ENCODE peak calls at places on chromosomes 16 and 17, in four cellular contexts. V is colonic mucosa, M is heart right ventricle, I is left ventricle myocardium inferior. P is an unnamed sample.

GRCh38 chr17:80815151-80815561 is 176.5 kb upstream of the CHMP6 start:
- DNase-seq in V (no peak), M (no peak), I (no peak), P (no peak)

GRCh38 chr16:25158401-25158800 is 46.9 kb downstream of the LCMT1 start:
- DNase-seq in V (no peak), M (no peak), I (no peak), P (no peak)

GRCh38 chr16:67100569-67101300 is 9.0 kb upstream of the PHAF1 start:
- DNase-seq in V (no peak), M (no peak), I (no peak), P (no peak)

GRCh38 chr17:4950075-4950756 is 703 bp upstream of the ENO3 start:
- DNase-seq in V (peak; percentile 80), M (peak; percentile 70), I (peak; percentile 78), P (no peak)

GRCh38 chr16:11671676-11672075 is 3.4 kb downstream of the SNN start:
- DNase-seq in V (no peak), M (no peak), I (no peak), P (no peak)

GRCh38 chr16:89410794-89411309 is 79.5 kb downstream of the ANKRD11 start:
- DNase-seq in V (peak; percentile 49), M (peak; percentile 62), I (peak; percentile 55), P (peak; percentile 81)

GRCh38 chr17:7097940-7098339 is 16.7 kb downstream of the ASGR2 start:
- DNase-seq in V (no peak), M (no peak), I (no peak), P (no peak)

GRCh38 chr16:79627092-79627491 is 26.6 kb upstream of the MAF start:
- DNase-seq in V (no peak), M (no peak), I (no peak), P (no peak)

GRCh38 chr17:46038414-46038813 is 39.4 kb downstream of the STH start:
- DNase-seq in V (no peak), M (no peak), I (no peak), P (no peak)

GRCh38 chr17:8693328-8693727 is 51.3 kb downstream of the CCDC42 start:
- DNase-seq in V (no peak), M (no peak), I (no peak), P (no peak)

GRCh38 chr17:57456622-57457021 is 200.3 kb downstream of the MSI2 start:
- DNase-seq in V (no peak), M (no peak), I (no peak), P (peak; percentile 80)

GRCh38 chr17:55577687-55578086 is 66.4 kb upstream of the SMIM36 start:
- DNase-seq in V (no peak), M (no peak), I (peak; percentile 34), P (no peak)

GRCh38 chr17:17054636-17055035 is 12.4 kb downstream of the MPRIP start:
- DNase-seq in V (no peak), M (no peak), I (no peak), P (no peak)

GRCh38 chr16:75058815-75059214 is 57.8 kb downstream of the LDHD start:
- DNase-seq in V (no peak), M (no peak), I (no peak), P (no peak)

GRCh38 chr16:5979905-5980550 is 882.4 kb upstream of the EEF2KMT start:
- DNase-seq in V (no peak), M (no peak), I (no peak), P (no peak)

GRCh38 chr16:80731915-80732314 is 72.5 kb downstream of the CDYL2 start:
- DNase-seq in V (no peak), M (no peak), I (no peak), P (no peak)

GRCh38 chr16:65895486-65895885 is 471.0 kb upstream of the CDH5 start:
- DNase-seq in V (no peak), M (no peak), I (no peak), P (no peak)

GRCh38 chr16:65895906-65896305 is 470.6 kb upstream of the CDH5 start:
- DNase-seq in V (no peak), M (no peak), I (no peak), P (no peak)

GRCh38 chr16:65896448-65897153 is 469.9 kb upstream of the CDH5 start:
- DNase-seq in V (no peak), M (no peak), I (no peak), P (no peak)
- H3K9me3 ChIP-seq in V (no peaks in the 10 kb centered on the region), M (no peaks in the 10 kb centered on the region), I (peaks cover 6% of the 10 kb centered on the region), P (no peaks in the 10 kb centered on the region)

DNA sequence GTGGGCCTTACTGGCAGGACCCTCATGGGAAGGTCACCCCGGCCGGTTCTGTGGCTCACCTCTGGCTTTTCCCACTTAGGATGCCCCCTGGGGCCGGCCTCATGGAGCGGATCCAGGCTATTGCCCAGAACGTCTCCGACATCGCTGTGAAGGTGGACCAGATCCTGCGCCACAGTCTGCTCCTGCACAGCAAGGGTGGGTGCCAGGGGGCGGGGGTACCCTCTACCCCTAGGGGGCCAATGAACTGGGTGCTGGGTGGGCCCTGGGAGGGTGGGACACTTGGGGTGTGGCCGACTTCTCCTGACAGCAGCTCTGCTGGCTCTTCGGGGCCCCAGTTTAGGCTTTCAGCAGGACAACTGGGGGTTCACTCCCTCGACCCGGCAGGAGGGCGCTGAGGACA is 34.3 kb downstream of the MGAT5B start:
- DNase-seq in V (no peak), M (no peak), I (no peak), P (no peak)
- H3K9me3 ChIP-seq in V (no peaks in the 10 kb centered on the region), M (no peaks in the 10 kb centered on the region), I (peaks cover 2% of the 10 kb centered on the region), P (no peaks in the 10 kb centered on the region)

DNA sequence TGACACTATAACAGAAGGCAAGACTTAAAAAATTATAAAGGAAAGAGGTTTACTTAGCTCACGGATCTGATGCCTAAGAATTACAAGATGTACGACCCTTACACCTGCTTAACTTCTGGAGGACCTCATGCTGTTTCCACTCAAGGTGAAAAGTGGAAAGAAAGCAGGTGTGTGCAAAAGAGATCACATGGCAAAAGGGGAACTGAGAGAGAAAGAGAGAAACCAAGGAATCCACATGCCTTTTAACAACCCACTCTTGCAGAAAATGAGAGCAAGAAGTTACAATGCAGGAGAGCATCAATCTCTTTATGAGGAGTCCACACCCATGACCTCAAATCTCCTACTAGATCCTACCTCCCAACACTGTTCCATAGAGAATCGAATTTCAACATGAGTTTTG is 2382.2 kb downstream of the TP53TG3F start:
- DNase-seq in V (no peak), M (no peak), I (no peak), P (no peak)
- H3K9me3 ChIP-seq in V (no peaks in the 10 kb centered on the region), M (peaks cover 10% of the 10 kb centered on the region), I (peaks cover 20% of the 10 kb centered on the region), P (no peaks in the 10 kb centered on the region)

DNA sequence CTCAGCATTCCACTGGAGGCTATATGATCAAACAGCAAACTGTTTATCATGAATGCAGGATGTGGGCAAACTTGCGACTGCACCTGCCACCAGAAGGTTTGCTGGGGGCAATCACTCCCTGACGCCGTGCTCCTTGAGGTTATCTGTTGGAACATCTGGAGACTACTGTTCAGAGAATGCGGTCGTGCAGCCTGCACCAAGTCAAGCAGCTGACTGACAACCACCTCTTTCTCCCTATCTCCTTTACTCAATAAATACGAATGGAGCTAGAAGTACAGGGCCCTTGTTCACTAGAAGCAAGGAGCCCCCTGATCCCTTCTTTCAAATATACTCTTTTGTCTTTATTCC is 2101.2 kb downstream of the TP53TG3F start:
- DNase-seq in V (no peak), M (no peak), I (no peak), P (no peak)
- H3K9me3 ChIP-seq in V (no peaks in the 10 kb centered on the region), M (no peaks in the 10 kb centered on the region), I (no peaks in the 10 kb centered on the region), P (no peaks in the 10 kb centered on the region)

P was measured in MG63.